ENCODE peak calls at places on chromosomes 1 and 21, in eight cellular contexts. M, L, G, I, C, K, O and P are unnamed samples.

GRCh38 chr1:216805233-216805632 is 82.0 kb upstream of the ESRRG start:
- DNase-seq in C (no peak), L (no peak), K (no peak), I (no peak), M (peak), G (no peak), O (no peak), P (peak)

GRCh38 chr1:83996621-83997020 is 2.3 kb downstream of the TTLL7 start:
- DNase-seq in O (no peak), M (no peak), I (no peak), C (no peak), G (peak), L (peak), K (no peak), P (peak)

GRCh38 chr1:41626146-41626545 is 141.7 kb upstream of the EDN2 start:
- DNase-seq in M (peak), I (no peak), O (no peak), L (peak), G (peak), K (no peak), C (no peak), P (no peak)

GRCh38 chr1:1574721-1575537 is at the start of gene SSU72:
- DNase-seq in G (peak), I (peak), K (peak), O (peak), C (peak), M (peak), L (peak), P (peak)

GRCh38 chr1:237042892-237043576 is 1.1 kb downstream of the RYR2 start:
- DNase-seq in C (no peak), G (no peak), L (no peak), M (no peak), O (no peak), K (no peak), I (no peak), P (no peak)

GRCh38 chr1:184945034-184945433 is 29.3 kb downstream of the NIBAN1 start:
- DNase-seq in G (no peak), M (no peak), C (no peak), L (no peak), O (no peak), I (no peak), K (no peak), P (no peak)

GRCh38 chr1:89723863-89724262 is 90.9 kb downstream of the LRRC8C start:
- DNase-seq in G (no peak), M (no peak), I (no peak), O (no peak), L (peak), C (no peak), K (no peak), P (no peak)

GRCh38 chr1:211493133-211493864 is 1.3 kb upstream of the RD3 start:
- DNase-seq in I (no peak), C (no peak), L (no peak), K (no peak), O (no peak), M (no peak), G (no peak), P (no peak)

GRCh38 chr21:21238882-21239400 is 240.7 kb downstream of the NCAM2 start:
- DNase-seq in C (no peak), L (no peak), K (no peak), G (no peak), M (no peak), I (no peak), O (no peak), P (no peak)

GRCh38 chr21:34640858-34641257 is 25.9 kb upstream of the RCAN1 start:
- DNase-seq in L (peak), M (peak), K (no peak), G (peak), C (peak), O (no peak), I (no peak), P (no peak)

GRCh38 chr1:205199090-205199930 is 12.2 kb downstream of the DSTYK start:
- DNase-seq in O (no peak), C (peak), I (no peak), M (peak), K (no peak), G (peak), L (no peak), P (peak)

GRCh38 chr1:66624412-66625060 is 90.6 kb downstream of the SGIP1 start:
- DNase-seq in G (peak), L (peak), O (no peak), M (no peak), K (no peak), C (no peak), I (no peak), P (peak)

GRCh38 chr1:109272831-109273547 is 10.0 kb downstream of the PSRC1 start:
- DNase-seq in I (no peak), M (peak), L (no peak), G (no peak), C (no peak), O (no peak), K (no peak), P (no peak)

GRCh38 chr1:205306929-205307566 is 14.5 kb downstream of the NUAK2 start:
- DNase-seq in M (peak), O (no peak), I (no peak), G (no peak), L (no peak), K (no peak), C (no peak), P (no peak)